ENCODE peak calls at places on chromosomes 5 and 9, in five cellular contexts. N, M, C, S and Z are unnamed samples.

GRCh38 chr5:36870399-36871040 is 6.0 kb upstream of the NIPBL start:
- DNase-seq in S (no peak), C (peak; percentile 76), M (peak; percentile 84), N (no peak), Z (no peak)

GRCh38 chr9:128689293-128689770 is 310 bp downstream of the SET start:
- DNase-seq in M (no peak), N (peak; percentile 68), C (no peak), S (no peak), Z (peak; percentile 67)

GRCh38 chr5:74054139-74054538 is 428.1 kb downstream of the ARHGEF28 start:
- DNase-seq in M (no peak), C (no peak), N (no peak), S (no peak), Z (no peak)

GRCh38 chr5:98899456-98899855 is 29.4 kb downstream of the CHD1 start:
- DNase-seq in S (no peak), C (no peak), N (no peak), M (no peak), Z (no peak)

GRCh38 chr5:102722930-102723329 is 32.2 kb upstream of the PAM start:
- DNase-seq in C (no peak), S (no peak), M (peak; percentile 60), N (no peak), Z (no peak)

GRCh38 chr5:17365756-17366155 is 132.3 kb upstream of the TAF11L2 start:
- DNase-seq in N (no peak), S (no peak), C (no peak), M (peak; percentile 50), Z (no peak)

GRCh38 chr5:151063136-151063544 is 17.7 kb downstream of the TNIP1 start:
- DNase-seq in N (no peak), S (no peak), C (no peak), M (peak; percentile 89), Z (no peak)

GRCh38 chr5:129379406-129379805 is 80.7 kb upstream of the ADAMTS19 start:
- DNase-seq in M (no peak), S (no peak), N (no peak), C (no peak), Z (no peak)

GRCh38 chr9:19379283-19379682 is 753 bp downstream of the RPS6 start:
- DNase-seq in C (no peak), M (no peak), S (no peak), N (no peak), Z (no peak)

GRCh38 chr5:35598707-35599370 is 18.8 kb upstream of the SPEF2 start:
- DNase-seq in M (peak; percentile 1), C (peak; percentile 12), N (no peak), S (no peak), Z (no peak)

GRCh38 chr5:175508896-175509295 is 30.5 kb downstream of the SFXN1 start:
- DNase-seq in N (no peak), M (no peak), C (no peak), S (no peak), Z (no peak)

GRCh38 chr5:144418719-144419118 is 248.0 kb downstream of the KCTD16 start:
- DNase-seq in M (no peak), N (no peak), C (no peak), S (no peak), Z (no peak)

GRCh38 chr5:139795074-139796001 is at the start of gene PSD2:
- DNase-seq in S (no peak), C (no peak), M (no peak), N (peak; percentile 53), Z (peak; percentile 67)

GRCh38 chr5:19322716-19323485 is 665.1 kb downstream of the CDH18 start:
- DNase-seq in S (no peak), C (peak; percentile 5), N (peak; percentile 45), M (peak; percentile 1), Z (no peak)

GRCh38 chr9:111148994-111149759 is 110.9 kb upstream of the LPAR1 start:
- DNase-seq in M (peak; percentile 35), S (no peak), N (no peak), C (peak; percentile 57), Z (no peak)

GRCh38 chr9:7976167-7976755 is 176.7 kb upstream of the DMAC1 start:
- DNase-seq in C (peak; percentile 90), N (no peak), M (no peak), S (no peak), Z (no peak)

GRCh38 chr9:10079284-10079964 is 533.4 kb downstream of the PTPRD start:
- DNase-seq in N (no peak), S (no peak), C (no peak), M (no peak), Z (no peak)

GRCh38 chr5:73499756-73500155 is 1.5 kb downstream of the BTF3 start:
- DNase-seq in S (no peak), M (no peak), N (no peak), C (no peak), Z (no peak)

GRCh38 chr5:32190094-32190493 is 16.0 kb upstream of the GOLPH3 start:
- DNase-seq in C (no peak), S (no peak), M (peak; percentile 95), N (peak; percentile 48), Z (no peak)

GRCh38 chr5:131193106-131193505 is 22.4 kb downstream of the LYRM7 start:
- DNase-seq in N (no peak), M (no peak), C (no peak), S (no peak), Z (no peak)

GRCh38 chr5:59592101-59592500 is 301.4 kb downstream of the PDE4D start:
- DNase-seq in N (no peak), M (peak; percentile 95), S (no peak), C (no peak), Z (no peak)

GRCh38 chr5:1033178-1033577 is 24.6 kb downstream of the NKD2 start:
- DNase-seq in C (no peak), N (peak; percentile 8), S (no peak), M (no peak), Z (peak; percentile 10)

DNA sequence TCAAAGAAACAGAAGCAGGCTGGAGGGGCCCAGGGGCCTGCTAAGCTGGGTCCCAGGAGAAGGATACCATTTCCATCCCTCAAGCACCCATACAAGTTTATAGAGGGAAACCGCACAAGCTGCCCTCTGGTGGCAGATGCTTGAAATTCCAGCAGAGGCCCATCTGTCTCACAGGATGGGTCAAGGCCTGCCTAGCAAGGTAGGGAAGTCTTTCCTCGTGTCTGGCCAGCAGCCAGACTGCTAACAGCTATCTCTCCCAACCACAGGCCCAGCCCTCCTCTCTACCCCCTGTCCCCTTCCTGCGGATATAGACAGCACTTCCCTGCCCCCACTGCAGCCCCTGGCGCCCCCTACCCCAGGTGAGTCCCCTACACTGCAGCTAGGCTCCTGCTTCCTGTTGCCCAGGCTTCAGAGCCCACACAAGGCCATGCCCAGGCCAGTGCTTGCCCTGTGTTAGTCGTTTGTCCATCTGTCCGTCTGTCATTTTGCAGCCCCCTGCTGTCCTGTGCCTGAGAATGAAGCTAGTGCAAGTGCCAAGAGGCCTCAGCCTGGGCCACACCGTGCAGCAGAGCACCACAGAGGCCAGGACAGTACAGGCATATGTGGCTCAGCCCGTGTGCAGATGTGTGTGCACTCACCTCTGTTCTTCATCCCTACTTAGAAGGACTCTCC is 26.2 kb downstream of the TCF7 start:
- DNase-seq in S (peak; percentile 50), M (peak; percentile 88), N (peak; percentile 86), C (peak; percentile 86), Z (peak; percentile 75)
- TF ChIP-seq CTCF in S (peak; percentile 83), M (peak; percentile 87), N (peak; percentile 88), C (peak; percentile 77), Z (peak; percentile 79)

GRCh38 chr5:83720805-83721431 is at the start of gene HAPLN1:
- DNase-seq in N (no peak), C (no peak), M (peak; percentile 16), S (no peak), Z (no peak)

GRCh38 chr5:83724915-83725314 is 4.3 kb upstream of the HAPLN1 start:
- DNase-seq in M (no peak), C (no peak), S (no peak), N (no peak), Z (no peak)

GRCh38 chr5:83724001-83724400 is 3.3 kb upstream of the HAPLN1 start:
- DNase-seq in M (peak; percentile 43), N (no peak), S (no peak), C (peak; percentile 12), Z (no peak)

GRCh38 chr5:83718936-83719495 is 1.6 kb downstream of the HAPLN1 start:
- DNase-seq in C (no peak), S (no peak), M (peak; percentile 20), N (peak; percentile 25), Z (no peak)

DNA sequence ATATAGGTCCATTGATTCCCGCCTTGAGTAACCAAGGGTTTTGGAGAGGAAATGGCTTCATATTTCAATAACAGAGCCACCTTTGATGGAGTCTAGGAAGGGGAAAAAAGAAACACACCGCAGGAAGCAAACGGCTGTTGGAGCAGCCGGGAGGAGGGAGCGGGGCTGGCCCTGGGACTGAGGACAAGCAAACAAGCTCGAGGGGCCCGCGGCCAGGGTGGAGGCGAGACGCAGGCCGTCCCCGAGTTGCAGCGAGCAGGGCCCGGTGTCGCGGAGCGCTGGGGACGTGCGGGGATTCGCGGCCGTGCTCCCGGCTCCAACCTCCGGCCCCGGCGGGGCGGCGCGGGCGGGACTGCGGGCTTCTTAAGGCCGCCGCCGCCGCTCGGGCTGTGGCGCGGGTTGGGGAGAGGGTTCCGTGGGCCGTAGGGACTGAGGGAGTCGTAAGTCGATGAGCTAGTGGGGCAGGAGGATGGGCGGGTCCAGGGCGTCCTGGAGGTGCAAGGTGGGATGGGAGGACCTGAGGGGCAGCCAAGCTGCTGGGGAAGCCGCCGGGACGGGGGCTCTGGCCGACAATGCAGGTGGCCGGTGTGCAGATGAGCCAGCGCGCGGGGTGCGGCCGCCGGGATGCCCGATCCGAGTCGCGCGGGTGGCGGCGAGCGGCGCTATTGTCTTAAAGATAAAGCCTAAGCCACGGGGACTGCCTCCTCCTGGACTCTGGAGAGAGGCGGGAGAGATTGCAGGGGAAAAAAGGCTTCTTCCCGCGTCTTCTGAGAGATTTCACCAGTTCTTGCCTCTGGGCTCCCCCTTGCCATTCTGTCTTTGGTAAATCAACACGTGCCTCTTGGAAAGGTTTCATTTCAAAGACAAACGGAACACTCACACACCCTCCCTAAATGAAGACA is 1.5 kb upstream of the HAPLN1 start:
- DNase-seq in N (peak; percentile 87), M (peak; percentile 79), C (peak; percentile 57), S (peak; percentile 56), Z (peak; percentile 86)
- TF ChIP-seq CTCF in N (peak; percentile 66), M (peak; percentile 56), C (peak; percentile 29), S (peak; percentile 46), Z (no peak)

GRCh38 chr9:89009049-89009840 is 18.0 kb downstream of the S1PR3 start:
- DNase-seq in S (no peak), M (no peak), N (no peak), C (no peak), Z (no peak)
- TF ChIP-seq CTCF in S (no peak), M (peak; percentile 53), N (peak; percentile 24), C (no peak), Z (no peak)

DNA sequence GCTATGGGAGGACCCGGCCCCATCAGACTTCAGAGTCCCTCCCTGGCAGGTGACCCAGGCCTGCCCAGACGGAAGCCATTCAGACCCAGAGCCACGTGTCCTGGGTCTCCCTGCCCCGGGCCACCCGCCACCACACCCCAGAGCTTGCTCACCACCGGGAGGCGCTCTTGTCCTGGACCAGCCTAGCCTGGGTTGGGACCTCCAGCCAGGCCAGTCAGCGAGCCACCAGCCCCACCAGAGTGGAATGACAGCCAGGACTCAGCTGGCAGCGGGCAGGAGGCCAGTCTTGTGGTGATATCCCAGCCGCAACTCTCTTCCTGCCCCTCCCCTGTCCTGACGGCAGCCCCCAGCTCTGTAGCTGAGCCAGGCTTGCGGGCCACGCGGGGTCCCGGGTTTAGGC is 1.7 kb upstream of the PTGDS start:
- DNase-seq in S (no peak), N (no peak), M (no peak), C (peak; percentile 44), Z (no peak)
- TF ChIP-seq CTCF in S (peak; percentile 8), N (peak; percentile 7), M (peak; percentile 35), C (peak; percentile 21), Z (no peak)